ENCODE peak calls at places on chromosome 13, in eight cellular contexts. B is CD8-positive, alpha-beta T cell; W is fibroblast of lung; R is cardiac muscle cell; A is left ventricle myocardium inferior; C is endodermal cell; I is thyroid gland; J is tibial nerve. P is an unnamed sample. For H3K9me3, the result is how much of the 10 kb centered on the place peaks cover.

GRCh38 chr13:37540228-37540627 is 58.3 kb downstream of the POSTN start:
- DNase-seq in R (peak), A (no peak), B (no peak), J (no peak), C (no peak), W (peak), I (no peak), P (no peak)

GRCh38 chr13:97429681-97430081 is 4.3 kb upstream of the RAP2A start:
- DNase-seq in I (no peak), C (no peak), B (no peak), J (no peak), R (peak), A (no peak), W (peak), P (no peak)

GRCh38 chr13:50916701-50917184 is 7.2 kb downstream of the RNASEH2B start:
- DNase-seq in A (peak), C (no peak), W (no peak), R (no peak), B (no peak), I (no peak), J (no peak), P (no peak)

GRCh38 chr13:65943024-65943423 is 1287.1 kb downstream of the PCDH9 start:
- DNase-seq in I (no peak), R (peak), A (no peak), B (no peak), J (no peak), W (peak), C (no peak), P (no peak)

GRCh38 chr13:57624565-57625435 is 6.7 kb upstream of the PCDH17 start:
- DNase-seq in A (no peak), J (no peak), C (peak), W (peak), I (peak), R (peak), B (no peak), P (no peak)

GRCh38 chr13:95624020-95624419 is 20.5 kb downstream of the DZIP1 start:
- DNase-seq in C (peak), A (no peak), B (no peak), R (peak), I (peak), W (peak), J (no peak), P (no peak)

GRCh38 chr13:102597029-102598015 is 536 bp downstream of the TPP2 start:
- DNase-seq in B (peak), A (peak), R (peak), W (peak), J (no peak), C (peak), I (peak), P (peak)

GRCh38 chr13:37788346-37788745 is 81.2 kb downstream of the TRPC4 start:
- DNase-seq in R (peak), J (no peak), C (no peak), W (no peak), A (no peak), I (no peak), B (no peak), P (no peak)

GRCh38 chr13:40665754-40666057 is 735 bp downstream of the FOXO1 start:
- DNase-seq in R (no peak), C (no peak), B (peak), W (peak), J (no peak), I (peak), A (peak), P (peak)

GRCh38 chr13:79282976-79283375 is 123.1 kb downstream of the RBM26 start:
- DNase-seq in A (no peak), B (no peak), J (no peak), R (peak), I (no peak), W (peak), C (no peak), P (no peak)

GRCh38 chr13:69947577-69947976 is 160.0 kb upstream of the ATXN8OS start:
- DNase-seq in C (no peak), R (no peak), B (no peak), I (no peak), A (no peak), W (no peak), J (no peak), P (no peak)

DNA sequence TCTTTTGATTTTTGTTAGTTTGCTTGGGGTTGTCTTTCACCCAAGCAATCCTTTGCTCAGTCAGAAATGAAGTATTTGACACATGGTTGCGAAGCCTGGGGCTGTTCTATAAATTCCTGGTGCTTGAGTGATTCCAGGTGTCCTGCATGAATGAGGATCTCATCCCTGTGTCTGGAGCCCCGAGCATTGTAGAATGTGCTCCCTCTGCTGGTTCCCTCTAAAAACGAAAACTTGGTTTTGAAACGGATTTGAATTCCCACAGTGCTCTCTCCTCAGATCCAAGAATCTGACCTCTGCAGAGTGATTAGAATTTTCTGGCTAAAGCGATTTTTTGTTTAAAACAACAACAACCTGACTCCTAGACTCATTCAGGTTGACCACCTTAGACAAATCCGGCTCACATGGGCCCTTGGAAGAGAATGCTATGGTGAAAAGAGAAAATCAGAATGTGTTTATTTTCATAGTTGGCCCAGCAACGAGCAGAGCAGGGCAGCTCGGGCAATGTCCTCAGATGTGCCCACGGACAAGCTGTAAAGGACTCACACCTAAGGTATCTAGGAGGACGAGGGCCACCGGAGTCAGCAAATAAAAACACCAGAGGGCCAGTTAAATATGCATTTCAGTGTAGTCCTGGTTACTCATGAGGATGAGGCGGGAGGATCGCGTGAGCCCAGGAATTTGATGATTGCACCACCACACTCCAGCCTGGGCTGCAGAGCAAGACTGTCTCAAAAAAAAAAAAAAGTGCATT is 8.7 kb upstream of the ATP12A start:
- DNase-seq in A (no peak), J (no peak), R (peak), B (no peak), C (peak), I (peak), W (peak), P (no peak)
- TF ChIP-seq CTCF in A (peak), J (peak), R (peak), B (peak), C (peak), I (peak), W (peak), P (peak)

GRCh38 chr13:56351041-56351440 is 789.7 kb upstream of the PRR20A start:
- DNase-seq in J (no peak), R (no peak), W (no peak), A (no peak), I (no peak), B (no peak), C (peak), P (no peak)

GRCh38 chr13:56356690-56357089 is 784.0 kb upstream of the PRR20A start:
- DNase-seq in R (no peak), B (no peak), C (no peak), W (no peak), I (no peak), A (no peak), J (no peak), P (no peak)

GRCh38 chr13:56352901-56353300 is 787.8 kb upstream of the PRR20A start:
- DNase-seq in J (no peak), R (no peak), B (no peak), A (no peak), C (no peak), I (no peak), W (no peak), P (no peak)

GRCh38 chr13:56349866-56350265 is 790.9 kb upstream of the PRR20A start:
- DNase-seq in R (no peak), A (no peak), C (no peak), I (no peak), B (no peak), J (no peak), W (no peak), P (no peak)

GRCh38 chr13:56352356-56352755 is 788.4 kb upstream of the PRR20A start:
- DNase-seq in C (no peak), B (no peak), I (no peak), J (no peak), A (no peak), W (no peak), R (no peak), P (no peak)
- H3K9me3 ChIP-seq in C (under half), B (under half), I (under half), J (under half), A (under half), W (under half), R (under half), P (under half)

GRCh38 chr13:100987993-100988392 is 313.4 kb upstream of the TMTC4 start:
- DNase-seq in C (peak), B (no peak), J (no peak), I (no peak), W (no peak), A (no peak), R (no peak), P (no peak)
- TF ChIP-seq CTCF in C (peak), B (no peak), J (no peak), I (peak), W (no peak), A (no peak), R (no peak), P (no peak)

DNA sequence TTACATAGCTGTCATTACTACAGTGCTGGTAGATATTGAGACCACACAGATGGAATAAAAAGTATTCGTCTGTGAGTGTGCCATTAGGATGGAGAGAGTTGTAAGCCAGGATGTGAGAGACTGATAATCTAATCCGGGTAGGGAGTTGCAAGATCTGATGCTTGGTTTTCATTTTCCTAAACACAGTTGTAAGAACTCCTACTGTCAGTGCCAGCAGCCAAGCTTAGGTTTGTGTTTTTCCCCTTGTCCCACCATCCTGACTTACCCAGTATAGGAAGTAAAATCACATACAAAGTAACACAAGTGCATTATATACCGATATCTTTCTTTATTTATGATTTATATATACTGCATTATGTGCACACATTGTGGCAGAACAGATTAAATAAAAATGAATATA is 726.4 kb upstream of the PCDH20 start:
- DNase-seq in W (no peak), B (no peak), R (no peak), C (no peak), A (no peak), J (no peak), I (no peak), P (no peak)
- H3K9me3 ChIP-seq in W (under half), B (under half), R (under half), C (half or more), A (half or more), J (under half), I (under half), P (under half)

GRCh38 chr13:26132756-26133155 is 80.9 kb upstream of the SHISA2 start:
- DNase-seq in R (peak), I (no peak), B (no peak), W (peak), J (no peak), C (no peak), A (no peak), P (no peak)
- TF ChIP-seq CTCF in R (peak), I (no peak), B (no peak), W (peak), J (no peak), C (peak), A (peak), P (no peak)

DNA sequence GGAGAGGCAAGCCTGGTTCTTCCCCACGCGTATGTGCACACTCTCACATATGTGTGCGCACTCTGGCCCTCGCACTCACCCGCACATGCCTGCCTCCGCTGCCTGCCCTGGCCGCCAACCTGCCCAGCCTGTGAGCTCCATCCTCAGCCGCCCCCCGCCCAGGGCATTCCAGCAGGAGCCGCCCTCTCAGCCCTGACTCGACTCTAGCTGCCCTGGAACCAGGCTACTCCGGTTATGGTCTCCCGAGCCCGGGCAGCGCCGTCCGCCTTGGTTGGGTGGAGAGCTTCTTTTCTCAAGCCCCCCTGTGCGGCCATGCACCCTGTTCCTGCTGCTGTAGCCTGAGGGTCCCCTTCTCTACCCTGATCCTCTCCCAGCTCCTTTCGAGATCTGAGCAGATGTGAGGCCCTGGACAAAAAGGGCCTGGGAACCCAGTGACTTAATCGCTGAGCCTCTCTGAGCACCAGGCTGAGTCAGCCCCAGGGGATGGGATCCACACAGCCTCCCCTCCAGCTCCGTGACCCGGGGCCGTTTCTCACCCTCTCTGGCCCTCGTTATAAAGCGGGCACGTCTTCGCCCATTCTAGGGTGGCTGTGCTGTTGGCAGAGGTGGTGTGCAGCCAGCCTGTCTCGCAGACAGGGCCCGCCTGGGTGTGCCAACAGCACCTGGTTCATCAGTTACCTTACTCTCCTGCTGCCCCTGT is 191.5 kb downstream of the TEX29 start:
- DNase-seq in C (no peak), B (no peak), A (no peak), R (no peak), J (no peak), W (no peak), I (no peak), P (no peak)
- H3K9me3 ChIP-seq in C (under half), B (under half), A (under half), R (under half), J (under half), W (under half), I (under half), P (under half)

GRCh38 chr13:42660367-42660965 is 86.5 kb downstream of the TNFSF11 start:
- DNase-seq in J (no peak), R (peak), A (no peak), W (peak), I (no peak), C (no peak), B (no peak), P (no peak)
- TF ChIP-seq CTCF in J (no peak), R (peak), A (peak), W (peak), I (no peak), C (no peak), B (no peak), P (no peak)

P was measured in CD4-positive, alpha-beta T cell.